ENCODE peak calls at places on chromosome 20, in ten cellular contexts. K is RWPE2, V is cardiac muscle cell, B is adrenal gland, H is fibroblast of pulmonary artery, C is bronchial epithelial cell, N is kidney epithelial cell, L is omental fat pad, I is uterus, U is neural progenitor cell. J is an unnamed sample.

GRCh38 chr20:7980332-7981046 is 39.1 kb downstream of the TMX4 start:
- DNase-seq in U (peak), V (peak), N (no peak), H (peak), L (no peak), B (peak), K (no peak), C (peak), I (no peak), J (peak)

GRCh38 chr20:38377039-38377715 is 30.9 kb downstream of the LBP start:
- DNase-seq in K (no peak), I (no peak), H (no peak), L (no peak), V (no peak), N (no peak), U (no peak), C (no peak), B (no peak), J (no peak)

GRCh38 chr20:52896348-52896747 is 75.8 kb upstream of the TSHZ2 start:
- DNase-seq in I (no peak), L (no peak), K (no peak), U (no peak), N (no peak), C (no peak), B (no peak), H (no peak), V (peak), J (no peak)

GRCh38 chr20:59007758-59008511 is 881 bp upstream of the CTSZ start:
- DNase-seq in U (no peak), L (no peak), B (no peak), N (no peak), C (no peak), K (peak), I (peak), H (no peak), V (no peak), J (no peak)

GRCh38 chr20:44805991-44806729 is 4.2 kb downstream of the RIMS4 start:
- DNase-seq in B (peak), N (no peak), I (peak), C (no peak), K (peak), H (peak), L (no peak), U (peak), V (peak), J (no peak)

GRCh38 chr20:18742841-18743240 is 70.7 kb upstream of the SCP2D1 start:
- DNase-seq in L (no peak), B (no peak), H (no peak), U (no peak), I (no peak), N (no peak), C (no peak), V (no peak), K (no peak), J (peak)

GRCh38 chr20:53369871-53370270 is 223.8 kb downstream of the ZNF217 start:
- DNase-seq in B (no peak), C (no peak), U (no peak), K (no peak), N (no peak), V (no peak), I (no peak), L (no peak), H (no peak), J (no peak)

GRCh38 chr20:39624316-39624715 is 662.2 kb downstream of the DHX35 start:
- DNase-seq in C (no peak), H (no peak), V (no peak), B (no peak), U (no peak), L (no peak), K (no peak), I (no peak), N (no peak), J (no peak)

GRCh38 chr20:62347445-62347844 is 19.7 kb downstream of the LAMA5 start:
- DNase-seq in N (no peak), K (no peak), L (no peak), C (no peak), H (no peak), I (no peak), U (no peak), V (no peak), B (no peak), J (no peak)

GRCh38 chr20:46640536-46641311 is 10.5 kb downstream of the SLC13A3 start:
- DNase-seq in V (no peak), H (no peak), U (no peak), I (no peak), K (no peak), L (no peak), C (no peak), N (no peak), B (no peak), J (no peak)

GRCh38 chr20:31764641-31765305 is 25.7 kb downstream of the TPX2 start:
- DNase-seq in U (no peak), L (no peak), H (peak), C (no peak), I (no peak), N (no peak), V (peak), K (no peak), B (no peak), J (no peak)

GRCh38 chr20:3282271-3283221 is 43.6 kb upstream of the SLC4A11 start:
- DNase-seq in V (no peak), N (no peak), B (no peak), C (no peak), L (no peak), U (peak), K (no peak), I (no peak), H (no peak), J (no peak)

GRCh38 chr20:54526801-54527200 is 51.4 kb downstream of the DOK5 start:
- DNase-seq in K (no peak), V (peak), U (no peak), C (no peak), L (no peak), B (no peak), H (peak), I (no peak), N (no peak), J (no peak)

GRCh38 chr20:17680128-17680835 is 1.8 kb downstream of the RRBP1 start:
- DNase-seq in C (peak), H (peak), L (no peak), B (peak), U (peak), N (no peak), V (peak), K (no peak), I (peak), J (no peak)

GRCh38 chr20:38200646-38201045 is 35.6 kb upstream of the TGM2 start:
- DNase-seq in B (no peak), L (no peak), H (no peak), K (peak), U (no peak), N (no peak), V (no peak), I (no peak), C (no peak), J (no peak)

GRCh38 chr20:34110025-34111013 is 1.7 kb downstream of the EIF2S2 start:
- DNase-seq in K (no peak), C (no peak), U (no peak), N (no peak), L (no peak), B (no peak), V (peak), H (peak), I (no peak), J (no peak)

GRCh38 chr20:48329676-48330644 is 497.8 kb downstream of the PREX1 start:
- DNase-seq in V (peak), N (no peak), L (no peak), B (no peak), C (peak), K (peak), I (no peak), H (peak), U (peak), J (no peak)

GRCh38 chr20:53723621-53724020 is 130.0 kb upstream of the ZNF217 start:
- DNase-seq in K (peak), C (no peak), V (no peak), H (no peak), L (no peak), B (no peak), N (no peak), I (no peak), U (no peak), J (no peak)

GRCh38 chr20:40781979-40782378 is 92.9 kb upstream of the MAFB start:
- DNase-seq in I (no peak), N (no peak), H (no peak), C (no peak), V (no peak), L (no peak), B (no peak), K (no peak), U (no peak), J (no peak)

GRCh38 chr20:24018796-24019195 is 30.2 kb upstream of the GGTLC1 start:
- DNase-seq in C (peak), H (no peak), I (no peak), V (no peak), K (no peak), N (no peak), L (no peak), B (no peak), U (peak), J (no peak)
- TF ChIP-seq CTCF in C (no peak), H (no peak), I (no peak), V (no peak), K (no peak), N (no peak), L (no peak), B (no peak), U (no peak), J (no peak)

GRCh38 chr20:42123981-42124473 is 505.9 kb upstream of the CHD6 start:
- DNase-seq in C (no peak), B (no peak), U (no peak), I (no peak), L (no peak), H (no peak), N (no peak), V (no peak), K (no peak), J (no peak)
- TF ChIP-seq CTCF in C (no peak), B (no peak), U (no peak), I (no peak), L (no peak), H (no peak), N (no peak), V (no peak), K (no peak), J (no peak)

DNA sequence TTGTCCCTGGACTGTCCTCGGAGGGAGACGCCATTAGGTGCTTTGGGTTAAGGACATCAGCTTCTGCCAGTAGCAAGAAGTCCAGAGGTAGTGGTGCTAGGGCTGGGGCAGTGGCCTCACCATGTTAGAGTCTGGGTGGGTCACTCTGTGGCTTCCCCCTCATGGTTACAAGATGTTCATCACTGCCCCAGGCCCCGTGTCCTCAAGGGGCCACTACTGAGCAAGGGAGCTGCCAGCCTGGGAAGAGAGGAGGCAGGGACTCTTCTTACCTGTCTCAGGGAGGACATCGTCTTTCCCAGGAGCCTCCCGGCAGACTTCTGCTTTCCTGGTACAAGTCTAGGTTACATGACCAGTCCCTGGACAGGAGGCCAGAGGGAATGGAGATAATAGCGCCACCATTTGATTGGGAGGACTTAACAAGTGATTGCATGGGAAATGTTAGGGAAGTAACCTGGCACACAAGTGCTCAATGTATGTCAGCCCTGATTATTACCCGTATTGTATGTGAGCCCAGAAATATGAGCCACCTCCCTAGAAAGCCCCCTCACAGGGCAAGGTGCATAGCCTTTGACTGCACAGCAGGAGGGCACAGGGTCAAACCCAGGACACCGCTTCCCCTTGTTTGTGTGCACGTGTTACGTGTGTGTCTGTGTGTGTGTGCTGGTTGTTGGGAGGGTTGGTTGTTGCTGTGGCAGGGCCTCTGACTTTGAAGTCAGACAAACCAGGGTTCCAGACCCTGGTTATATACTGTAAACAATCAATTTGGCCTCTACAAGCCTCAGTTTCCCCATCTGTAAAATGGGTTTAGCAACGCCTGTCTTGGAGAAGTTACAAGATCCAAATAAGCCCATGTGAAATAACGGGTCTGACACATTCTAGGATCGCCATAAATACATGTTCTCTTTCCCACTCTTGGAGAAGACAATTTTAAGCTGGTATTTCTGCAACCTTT is 30.0 kb downstream of the SIRPA start:
- DNase-seq in L (no peak), N (no peak), I (no peak), H (no peak), B (no peak), K (no peak), U (no peak), V (no peak), C (no peak), J (no peak)
- TF ChIP-seq CTCF in L (no peak), N (no peak), I (no peak), H (no peak), B (no peak), K (no peak), U (no peak), V (no peak), C (no peak), J (no peak)

GRCh38 chr20:51216850-51217249 is 193.9 kb upstream of the KCNG1 start:
- DNase-seq in K (no peak), B (no peak), I (no peak), V (no peak), U (no peak), H (no peak), C (no peak), N (no peak), L (no peak), J (no peak)
- TF ChIP-seq CTCF in K (no peak), B (no peak), I (no peak), V (no peak), U (no peak), H (no peak), C (no peak), N (no peak), L (no peak), J (no peak)

GRCh38 chr20:57548177-57549058 is 12.5 kb upstream of the PCK1 start:
- DNase-seq in V (peak), B (no peak), C (no peak), I (no peak), H (no peak), L (no peak), K (no peak), N (peak), U (no peak), J (peak)
- TF ChIP-seq CTCF in V (no peak), B (no peak), C (no peak), I (no peak), H (no peak), L (no peak), K (no peak), N (no peak), U (no peak), J (no peak)

J was measured in astrocyte of the cerebellum.